ENCODE peak calls at places on chromosomes 2 and 18, in nine cellular contexts. W is trophoblast cell, M is GM23248, V is keratinocyte, I is IMR-90, P is endothelial cell of umbilical vein, E is hepatocyte, R is neural progenitor cell, B is SK-N-SH. G is an unnamed sample.

GRCh38 chr18:62596145-62597005 is 73.5 kb downstream of the ZCCHC2 start:
- DNase-seq in W (peak; percentile 60), M (peak; percentile 49), V (no peak), I (no peak), P (no peak), E (peak; percentile 36), R (peak; percentile 55), B (peak; percentile 83), G (peak; percentile 28)

GRCh38 chr18:76573325-76574025 is 78.4 kb upstream of the ZNF516 start:
- DNase-seq in W (peak; percentile 57), M (peak; percentile 87), V (no peak), I (peak; percentile 80), P (no peak), E (no peak), R (no peak), B (no peak), G (peak; percentile 57)

GRCh38 chr2:235954888-235955480 is 213.2 kb downstream of the GBX2 start:
- DNase-seq in W (no peak), M (no peak), V (no peak), I (no peak), P (no peak), E (no peak), R (no peak), B (no peak), G (no peak)

GRCh38 chr2:191385416-191386160 is 140.4 kb downstream of the MYO1B start:
- DNase-seq in W (no peak), M (peak; percentile 81), V (no peak), I (peak; percentile 44), P (peak; percentile 77), E (no peak), R (no peak), B (no peak), G (peak; percentile 40)

GRCh38 chr2:119760876-119761275 is 1.2 kb downstream of the PTPN4 start:
- DNase-seq in W (no peak), M (peak; percentile 64), V (no peak), I (peak; percentile 44), P (peak; percentile 55), E (peak; percentile 28), R (no peak), B (no peak), G (peak; percentile 42)

GRCh38 chr2:37627715-37628114 is 43.7 kb downstream of the CDC42EP3 start:
- DNase-seq in W (no peak), M (peak; percentile 93), V (no peak), I (peak; percentile 65), P (no peak), E (no peak), R (no peak), B (no peak), G (peak; percentile 53)

GRCh38 chr18:10062941-10063300 is 149.1 kb downstream of the VAPA start:
- DNase-seq in W (no peak), M (no peak), V (no peak), I (no peak), P (no peak), E (no peak), R (no peak), B (no peak), G (no peak)

GRCh38 chr2:216201687-216202306 is 92.6 kb downstream of the XRCC5 start:
- DNase-seq in W (no peak), M (no peak), V (no peak), I (no peak), P (no peak), E (no peak), R (no peak), B (peak; percentile 64), G (no peak)

GRCh38 chr2:157627594-157628281 is 926 bp downstream of the ACVR1C start:
- DNase-seq in W (no peak), M (peak; percentile 38), V (no peak), I (peak; percentile 3), P (peak; percentile 1), E (no peak), R (peak; percentile 44), B (no peak), G (no peak)

GRCh38 chr18:10877974-10878373 is 271.4 kb downstream of the PIEZO2 start:
- DNase-seq in W (no peak), M (no peak), V (no peak), I (no peak), P (no peak), E (no peak), R (no peak), B (no peak), G (no peak)

GRCh38 chr2:75680402-75680801 is 30.3 kb downstream of the GCFC2 start:
- DNase-seq in W (no peak), M (no peak), V (no peak), I (no peak), P (no peak), E (peak; percentile 9), R (no peak), B (no peak), G (no peak)

GRCh38 chr2:43486604-43487003 is 109.2 kb downstream of the THADA start:
- DNase-seq in W (peak; percentile 39), M (no peak), V (no peak), I (no peak), P (peak; percentile 31), E (peak; percentile 23), R (no peak), B (no peak), G (peak; percentile 73)

GRCh38 chr2:51231071-51231470 is 199.1 kb upstream of the NRXN1 start:
- DNase-seq in W (no peak), M (no peak), V (no peak), I (no peak), P (no peak), E (no peak), R (no peak), B (no peak), G (no peak)

GRCh38 chr2:224901121-224901676 is 141.1 kb downstream of the DOCK10 start:
- DNase-seq in W (no peak), M (no peak), V (no peak), I (no peak), P (no peak), E (no peak), R (no peak), B (no peak), G (no peak)

GRCh38 chr2:20050712-20051517 is 513 bp downstream of the LAPTM4A start:
- DNase-seq in W (peak; percentile 70), M (peak; percentile 81), V (no peak), I (peak; percentile 65), P (peak; percentile 75), E (peak; percentile 78), R (peak; percentile 87), B (peak; percentile 54), G (peak; percentile 78)

GRCh38 chr2:36653967-36654694 is 42.4 kb upstream of the VIT start:
- DNase-seq in W (no peak), M (peak; percentile 15), V (no peak), I (no peak), P (no peak), E (no peak), R (no peak), B (no peak), G (no peak)

GRCh38 chr2:204315236-204315662 is 230.0 kb upstream of the PARD3B start:
- DNase-seq in W (peak; percentile 46), M (peak; percentile 10), V (no peak), I (peak; percentile 32), P (no peak), E (no peak), R (no peak), B (no peak), G (peak; percentile 84)

GRCh38 chr2:115163572-115163971 is 721.1 kb downstream of the DPP10 start:
- DNase-seq in W (peak; percentile 12), M (no peak), V (no peak), I (no peak), P (no peak), E (peak; percentile 17), R (no peak), B (peak; percentile 6), G (no peak)

GRCh38 chr2:45741451-45741850 is 90.0 kb downstream of the PRKCE start:
- DNase-seq in W (no peak), M (peak; percentile 35), V (no peak), I (no peak), P (no peak), E (no peak), R (no peak), B (no peak), G (no peak)

GRCh38 chr18:46040747-46041104 is 31.3 kb downstream of the PSTPIP2 start:
- DNase-seq in W (no peak), M (no peak), V (no peak), I (no peak), P (no peak), E (no peak), R (no peak), B (no peak), G (no peak)

GRCh38 chr2:111057721-111058120 is 63.0 kb upstream of the BCL2L11 start:
- DNase-seq in W (no peak), M (no peak), V (no peak), I (no peak), P (no peak), E (peak; percentile 2), R (no peak), B (no peak), G (no peak)
- H3K27ac ChIP-seq in W (no peak overlapping the region), M (no peak overlapping the region), V (no peak overlapping the region), I (no peak overlapping the region), P (no peak overlapping the region), E (no peak overlapping the region), R (no peak overlapping the region), B (no peak overlapping the region), G (no peak overlapping the region)

GRCh38 chr2:105576050-105576439 is 168.7 kb upstream of the NCK2 start:
- DNase-seq in W (no peak), M (no peak), V (no peak), I (no peak), P (no peak), E (no peak), R (no peak), B (no peak), G (no peak)
- H3K4me2 ChIP-seq in W (no peak overlapping the region), M (peak overlapping the region; percentile 33), V (peak overlapping the region; percentile 44), I (no peak overlapping the region), P (no peak overlapping the region), E (no peak overlapping the region), R (no peak overlapping the region), B (no peak overlapping the region), G (peak overlapping the region; percentile 9)

GRCh38 chr2:240559271-240559670 is 886 bp upstream of the DUSP28 start:
- DNase-seq in W (no peak), M (no peak), V (no peak), I (no peak), P (no peak), E (no peak), R (no peak), B (no peak), G (no peak)
- H3K27ac ChIP-seq in W (no peak overlapping the region), M (peak overlapping the region; percentile 87), V (no peak overlapping the region), I (no peak overlapping the region), P (no peak overlapping the region), E (no peak overlapping the region), R (no peak overlapping the region), B (no peak overlapping the region), G (no peak overlapping the region)

DNA sequence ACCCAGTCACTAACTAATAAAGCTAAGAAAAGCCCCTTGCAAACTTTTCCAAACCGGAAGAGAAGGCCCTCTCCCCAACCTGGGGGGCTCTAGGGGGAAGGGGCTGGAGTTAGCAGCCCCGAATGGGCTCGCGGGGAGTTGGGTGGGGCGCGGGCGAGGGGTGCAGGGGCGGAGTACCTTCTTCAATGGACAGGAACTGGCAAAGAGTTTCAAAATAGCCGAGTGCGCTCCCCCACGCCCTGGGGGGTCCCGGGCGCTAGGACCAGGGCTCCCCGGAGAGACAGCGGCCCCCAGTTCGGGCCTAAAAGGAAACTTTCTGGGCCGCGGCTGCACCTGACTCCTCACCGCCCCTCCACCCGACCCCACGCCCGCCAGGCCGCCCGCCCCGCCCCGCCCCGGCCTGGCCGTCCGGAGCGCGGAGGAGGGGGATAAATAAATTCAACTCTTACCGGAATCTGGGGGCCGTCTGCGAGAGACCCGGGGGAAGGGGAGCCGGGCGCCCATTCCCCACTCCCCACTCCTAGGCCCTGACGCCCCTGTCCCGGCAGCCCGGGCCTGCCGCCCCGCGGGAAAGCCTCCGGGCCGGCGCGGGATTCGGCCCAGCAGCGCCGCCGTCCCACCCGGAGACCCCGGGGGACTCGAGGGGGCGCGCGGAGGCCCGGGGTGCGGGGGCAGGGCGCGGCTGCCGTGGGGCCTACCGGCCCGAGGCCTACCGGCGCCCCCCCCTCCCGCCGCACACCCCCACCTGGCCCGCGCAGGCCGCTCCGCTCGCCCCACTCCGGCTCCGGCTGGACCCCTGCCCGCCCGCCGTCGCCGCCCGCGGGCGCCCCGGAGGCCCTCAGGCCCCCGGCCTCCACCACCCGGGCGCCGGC is 868 bp downstream of the INO80D start:
- DNase-seq in W (peak; percentile 29), M (peak; percentile 58), V (no peak), I (no peak), P (peak; percentile 23), E (peak; percentile 69), R (peak; percentile 56), B (peak; percentile 77), G (peak; percentile 22)
- H3K4me2 ChIP-seq in W (peak overlapping the region; percentile 100), M (peak overlapping the region; percentile 99), V (peak overlapping the region; percentile 97), I (peak overlapping the region; percentile 73), P (peak overlapping the region; percentile 100), E (peak overlapping the region; percentile 83), R (peak overlapping the region; percentile 89), B (peak overlapping the region; percentile 86), G (peak overlapping the region; percentile 69)

G was measured in fibroblast of lung.